ENCODE peak calls at places on chromosomes 11 and 22, in nine cellular contexts. J is astrocyte of the spinal cord; T is neural progenitor cell; G is spleen; U is mucosa of descending colon; A is uterus; I is left ventricle myocardium inferior; H is WTC11; M is CD4-positive, alpha-beta T cell. L is an unnamed sample.

GRCh38 chr22:37659066-37659896 is 758 bp downstream of the PDXP start:
- DNase-seq in M (no peak), J (no peak), G (peak), H (no peak), I (no peak), T (no peak), U (peak), A (no peak), L (no peak)

GRCh38 chr11:132784441-132784840 is 747.9 kb downstream of the OPCML start:
- DNase-seq in U (no peak), H (no peak), T (no peak), I (no peak), J (peak), A (no peak), M (no peak), G (no peak), L (no peak)

GRCh38 chr22:38751422-38752346 is 4.1 kb downstream of the SUN2 start:
- DNase-seq in T (no peak), G (peak), M (peak), J (peak), A (no peak), H (no peak), I (peak), U (peak), L (no peak)

GRCh38 chr22:36036167-36036624 is 7.6 kb upstream of the RBFOX2 start:
- DNase-seq in H (no peak), M (no peak), J (no peak), A (no peak), T (no peak), G (no peak), I (no peak), U (no peak), L (no peak)

GRCh38 chr11:68213135-68213515 is at the start of gene KMT5B:
- DNase-seq in M (peak), J (peak), T (no peak), I (peak), U (peak), H (peak), A (peak), G (no peak), L (no peak)

GRCh38 chr11:84136926-84137325 is 850.8 kb upstream of the CCDC90B start:
- DNase-seq in M (no peak), U (no peak), G (no peak), H (no peak), I (no peak), J (peak), A (no peak), T (no peak), L (no peak)

GRCh38 chr11:23398052-23398451 is 537.8 kb upstream of the CCDC179 start:
- DNase-seq in J (no peak), A (no peak), T (no peak), U (no peak), G (no peak), M (no peak), H (no peak), I (no peak), L (no peak)

GRCh38 chr11:101909087-101909486 is 5.7 kb upstream of the CEP126 start:
- DNase-seq in U (no peak), M (no peak), T (no peak), H (no peak), G (no peak), A (no peak), I (no peak), J (no peak), L (no peak)

GRCh38 chr11:100151944-100152343 is 535.1 kb upstream of the ARHGAP42 start:
- DNase-seq in I (no peak), J (peak), A (no peak), T (no peak), U (no peak), G (no peak), H (no peak), M (no peak), L (no peak)

GRCh38 chr11:76888989-76889388 is 28.3 kb downstream of the ACER3 start:
- DNase-seq in M (no peak), A (no peak), T (no peak), H (no peak), J (no peak), I (no peak), U (no peak), G (no peak), L (no peak)

GRCh38 chr11:96869207-96869606 is 479.4 kb downstream of the JRKL start:
- DNase-seq in M (no peak), H (no peak), U (no peak), J (peak), I (no peak), A (no peak), T (no peak), G (no peak), L (no peak)

GRCh38 chr11:85751738-85752137 is 59.2 kb downstream of the SYTL2 start:
- DNase-seq in I (no peak), H (no peak), A (no peak), J (no peak), T (no peak), G (no peak), U (no peak), M (no peak), L (no peak)

GRCh38 chr22:44926491-44927415 is 83.1 kb downstream of the PHF21B start:
- DNase-seq in J (no peak), G (peak), U (no peak), T (no peak), A (no peak), I (peak), H (no peak), M (no peak), L (no peak)

GRCh38 chr11:111735262-111736116 is 30.7 kb downstream of the PPP2R1B start:
- DNase-seq in G (peak), J (peak), U (peak), T (no peak), M (no peak), A (peak), I (peak), H (no peak), L (peak)

GRCh38 chr22:20093437-20093836 is 13.4 kb downstream of the DGCR8 start:
- DNase-seq in G (peak), M (no peak), A (no peak), T (no peak), U (peak), J (no peak), I (peak), H (no peak), L (no peak)

GRCh38 chr22:42277988-42278776 is 7.7 kb upstream of the TCF20 start:
- DNase-seq in U (no peak), H (no peak), M (no peak), J (no peak), A (no peak), I (no peak), T (peak), G (peak), L (no peak)

GRCh38 chr11:70528794-70529580 is 130.7 kb downstream of the CTTN start:
- DNase-seq in T (no peak), H (no peak), G (peak), J (no peak), A (no peak), I (no peak), U (peak), M (no peak), L (no peak)

GRCh38 chr22:22872722-22873708 is 14.6 kb upstream of the IGLL5 start:
- DNase-seq in H (no peak), A (no peak), J (no peak), M (no peak), U (no peak), G (no peak), I (no peak), T (no peak), L (no peak)

GRCh38 chr22:30573594-30574094 is 821 bp downstream of the GAL3ST1 start:
- DNase-seq in H (no peak), T (no peak), I (no peak), A (no peak), J (no peak), U (peak), M (no peak), G (no peak), L (no peak)

GRCh38 chr11:36540998-36541397 is 26.8 kb upstream of the RAG1 start:
- DNase-seq in J (peak), U (peak), I (peak), M (no peak), T (peak), H (peak), G (no peak), A (no peak), L (no peak)

GRCh38 chr22:48102581-48102980 is 1340.1 kb downstream of the TBC1D22A start:
- DNase-seq in U (no peak), M (no peak), I (no peak), J (no peak), A (no peak), G (no peak), T (no peak), H (no peak), L (no peak)

GRCh38 chr11:127843483-127844396 is 743.6 kb downstream of the ETS1 start:
- DNase-seq in T (peak), H (peak), A (no peak), U (peak), I (peak), M (peak), J (peak), G (peak), L (peak)

GRCh38 chr11:110526323-110526722 is 96.6 kb downstream of the FDX1 start:
- DNase-seq in T (no peak), M (no peak), H (no peak), J (no peak), I (no peak), A (no peak), U (no peak), G (no peak), L (no peak)

GRCh38 chr11:75107187-75107586 is 10.5 kb upstream of the OR2AT4 start:
- DNase-seq in M (no peak), H (no peak), U (no peak), J (no peak), T (no peak), A (no peak), I (no peak), G (no peak), L (no peak)

GRCh38 chr11:94664336-94664735 is 97.2 kb downstream of the PIWIL4 start:
- DNase-seq in H (no peak), G (no peak), T (no peak), J (no peak), A (no peak), I (no peak), U (no peak), M (no peak), L (no peak)

DNA sequence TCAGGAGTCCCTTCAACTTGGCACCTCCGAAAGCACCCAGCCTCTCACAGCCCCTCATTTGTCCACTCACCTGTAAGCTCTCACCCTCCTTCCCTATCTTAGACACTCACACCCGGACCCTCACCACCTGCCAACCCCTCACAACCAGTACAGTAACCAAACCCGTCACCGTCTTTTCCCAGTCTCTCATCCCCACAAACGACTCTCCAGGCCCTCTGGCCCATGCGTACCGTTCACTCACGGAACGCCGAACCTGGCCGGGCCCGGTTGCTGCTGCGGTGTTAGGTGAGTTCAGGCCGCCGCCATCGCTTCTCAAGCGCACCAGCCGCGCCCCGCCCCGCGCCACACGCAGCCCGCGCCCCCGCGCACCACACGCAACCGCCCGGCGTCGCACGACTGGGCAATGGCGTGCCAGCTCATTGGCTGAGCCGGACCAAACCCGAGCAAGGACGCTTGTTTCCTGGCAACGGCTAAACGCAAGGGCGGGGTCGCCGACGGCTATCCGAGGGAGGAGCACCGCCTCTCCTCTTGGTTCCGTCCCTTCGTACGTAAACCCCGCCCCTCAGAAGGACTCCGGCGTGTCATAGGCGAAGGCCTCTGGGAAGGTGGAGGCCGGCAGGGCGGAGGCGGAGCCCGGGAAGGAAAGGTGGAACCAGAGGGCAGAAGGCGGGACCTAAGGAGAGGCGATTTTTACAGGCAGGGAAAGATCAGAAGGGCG is at the start of gene FHIP1B:
- DNase-seq in J (peak), G (peak), H (peak), U (peak), I (peak), T (peak), A (peak), M (peak), L (peak)
- TF ChIP-seq CTCF in J (no peak), G (no peak), H (no peak), U (no peak), I (peak), T (no peak), A (no peak), M (no peak), L (no peak)

GRCh38 chr22:29473001-29473400 is 7.0 kb upstream of the NEFH start:
- DNase-seq in A (no peak), M (no peak), G (no peak), J (no peak), U (no peak), H (no peak), I (no peak), T (no peak), L (no peak)

GRCh38 chr22:29478326-29479276 is 1.4 kb upstream of the NEFH start:
- DNase-seq in G (no peak), T (peak), M (peak), J (no peak), U (no peak), I (no peak), H (peak), A (no peak), L (no peak)

GRCh38 chr22:29476116-29476515 is 3.9 kb upstream of the NEFH start:
- DNase-seq in G (no peak), T (peak), I (no peak), H (no peak), U (no peak), M (no peak), J (no peak), A (no peak), L (no peak)

GRCh38 chr22:29477919-29478318 is 2.1 kb upstream of the NEFH start:
- DNase-seq in M (no peak), T (peak), G (no peak), U (no peak), H (no peak), A (no peak), I (no peak), J (no peak), L (no peak)

DNA sequence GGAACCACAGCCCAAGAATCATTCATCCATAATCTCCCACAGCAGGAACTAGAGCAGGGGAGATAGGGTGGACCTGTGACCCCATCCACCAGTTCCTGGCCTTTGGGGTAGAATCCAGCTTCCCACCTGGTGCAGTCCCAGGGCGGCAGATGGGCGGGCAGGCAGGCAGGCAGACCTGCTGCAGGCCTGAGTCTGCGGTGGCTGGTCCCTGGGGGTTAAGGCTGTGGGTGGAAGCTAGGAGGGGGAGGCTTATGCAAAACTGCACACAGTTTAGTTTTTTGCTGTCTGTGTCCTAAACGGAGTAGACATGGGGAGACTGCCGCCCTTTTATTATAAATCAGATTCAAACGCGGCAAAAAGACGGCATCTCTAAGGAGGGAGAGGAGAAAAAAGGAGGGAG is 4.5 kb upstream of the NEFH start:
- DNase-seq in G (peak), H (no peak), I (no peak), T (no peak), M (no peak), U (no peak), J (no peak), A (no peak), L (no peak)
- TF ChIP-seq CTCF in G (no peak), H (no peak), I (no peak), T (no peak), M (no peak), U (no peak), J (no peak), A (no peak), L (no peak)

DNA sequence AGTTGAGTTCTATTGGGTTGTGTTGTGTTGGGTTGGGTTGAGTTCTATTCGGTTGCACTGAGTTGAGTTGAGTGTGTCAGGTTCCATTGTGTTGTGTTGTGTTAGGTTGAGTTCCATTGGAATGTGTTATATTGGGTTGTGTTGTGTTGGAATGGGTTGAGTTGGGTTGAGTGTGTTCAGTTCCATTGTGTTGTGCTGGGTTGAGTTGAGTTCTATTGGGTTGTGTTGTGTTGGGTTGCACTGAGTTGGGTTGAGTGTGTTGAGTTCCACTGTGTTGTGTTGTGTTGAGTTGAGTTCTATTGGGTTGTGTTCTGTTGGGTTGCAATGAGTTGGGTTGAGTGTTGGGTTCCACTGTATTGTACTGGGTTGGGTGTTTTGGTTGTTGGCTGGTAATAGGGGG is 35.5 kb downstream of the ALX4 start:
- DNase-seq in A (no peak), M (no peak), T (no peak), G (no peak), I (no peak), H (no peak), U (no peak), J (no peak), L (no peak)
- TF ChIP-seq CTCF in A (no peak), M (no peak), T (no peak), G (no peak), I (no peak), H (no peak), U (no peak), J (no peak), L (no peak)

GRCh38 chr11:124123587-124123986 is 8.3 kb downstream of the VWA5A start:
- DNase-seq in T (peak), H (peak), U (no peak), M (no peak), J (no peak), I (no peak), G (no peak), A (no peak), L (no peak)
- TF ChIP-seq CTCF in T (peak), H (peak), U (no peak), M (no peak), J (no peak), I (no peak), G (no peak), A (no peak), L (no peak)

DNA sequence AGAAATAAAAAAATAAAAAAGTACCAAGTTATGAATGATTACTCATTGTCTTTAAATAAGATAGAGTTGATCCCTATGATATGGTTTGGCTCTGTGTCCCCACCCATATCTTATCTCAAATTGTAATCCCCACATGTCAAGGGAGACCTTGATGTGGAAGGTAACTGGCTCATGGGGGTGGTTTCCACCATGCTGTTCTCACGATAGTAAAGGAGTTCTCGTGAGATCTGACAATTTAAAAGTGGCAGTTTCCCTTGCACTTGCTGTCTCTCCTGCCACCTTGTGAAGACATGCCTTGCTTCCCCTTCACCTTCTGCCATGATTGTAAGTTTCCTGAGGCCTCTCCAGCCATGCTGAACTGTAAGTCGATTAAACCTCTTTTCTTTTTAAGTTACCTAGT is 18.8 kb downstream of the QSER1 start:
- DNase-seq in H (no peak), I (no peak), J (no peak), T (no peak), U (no peak), G (no peak), M (no peak), A (no peak), L (no peak)
- TF ChIP-seq CTCF in H (no peak), I (no peak), J (no peak), T (no peak), U (no peak), G (no peak), M (no peak), A (no peak), L (no peak)

GRCh38 chr11:46290598-46291309 is 13.3 kb downstream of the CREB3L1 start:
- DNase-seq in A (peak), I (peak), H (peak), G (no peak), J (peak), M (no peak), U (peak), T (peak), L (peak)

GRCh38 chr11:46293066-46293465 is 15.6 kb downstream of the CREB3L1 start:
- DNase-seq in H (no peak), A (no peak), I (no peak), T (no peak), J (no peak), G (no peak), U (no peak), M (no peak), L (no peak)

GRCh38 chr11:46293616-46294015 is 16.2 kb downstream of the CREB3L1 start:
- DNase-seq in J (peak), T (no peak), I (no peak), H (no peak), A (no peak), G (no peak), M (no peak), U (no peak), L (no peak)

GRCh38 chr11:46290021-46290420 is 12.6 kb downstream of the CREB3L1 start:
- DNase-seq in A (peak), I (no peak), J (no peak), U (no peak), T (no peak), M (no peak), G (no peak), H (no peak), L (no peak)

GRCh38 chr11:46291441-46292143 is 14.1 kb downstream of the CREB3L1 start:
- DNase-seq in H (no peak), I (no peak), J (peak), M (no peak), T (no peak), G (no peak), A (peak), U (peak), L (no peak)
- TF ChIP-seq CTCF in H (no peak), I (no peak), J (peak), M (no peak), T (no peak), G (no peak), A (no peak), U (no peak), L (no peak)